ENCODE peak calls at places on chromosome 15, in five cellular contexts. J is psoas muscle, F is body of pancreas, N is WERI-Rb-1, V is stomach. D is an unnamed sample. For H3K27me3, the result is how much of the 10 kb centered on the place peaks cover.

GRCh38 chr15:80695099-80695910 is at the start of gene ABHD17C:
- DNase-seq in V (peak), N (peak), F (peak), J (peak), D (peak)

GRCh38 chr15:52415628-52416027 is 113.1 kb downstream of the MYO5A start:
- DNase-seq in V (no peak), N (no peak), F (no peak), J (no peak), D (no peak)

GRCh38 chr15:90814193-90814811 is 54.1 kb upstream of the FURIN start:
- DNase-seq in V (peak), J (no peak), N (no peak), F (no peak), D (no peak)

GRCh38 chr15:60414016-60414682 is 16.4 kb upstream of the ANXA2 start:
- DNase-seq in V (no peak), F (no peak), J (no peak), N (no peak), D (no peak)

GRCh38 chr15:85474700-85475316 is 94.4 kb downstream of the AKAP13 start:
- DNase-seq in V (no peak), N (no peak), F (no peak), J (no peak), D (no peak)

GRCh38 chr15:59178151-59178705 is 28.4 kb upstream of the LDHAL6B start:
- DNase-seq in V (no peak), J (peak), N (no peak), F (no peak), D (peak)

GRCh38 chr15:28783873-28784272 is 64.6 kb downstream of the GOLGA6L7 start:
- DNase-seq in F (no peak), N (no peak), J (no peak), V (no peak), D (no peak)

GRCh38 chr15:69511015-69511414 is 58.4 kb downstream of the RPLP1 start:
- DNase-seq in V (no peak), N (no peak), J (no peak), F (no peak), D (no peak)

GRCh38 chr15:59249816-59250215 is 43.2 kb downstream of the LDHAL6B start:
- DNase-seq in J (no peak), F (no peak), V (no peak), N (no peak), D (no peak)

GRCh38 chr15:61921093-61921492 is 139.2 kb downstream of the VPS13C start:
- DNase-seq in V (no peak), J (no peak), N (no peak), F (no peak), D (no peak)

GRCh38 chr15:85750319-85750806 is 44.4 kb downstream of the KLHL25 start:
- DNase-seq in J (peak), N (no peak), F (peak), V (peak), D (no peak)

GRCh38 chr15:31660800-31661199 is 334.2 kb downstream of the KLF13 start:
- DNase-seq in F (no peak), N (no peak), V (no peak), J (no peak), D (no peak)

GRCh38 chr15:78000089-78000926 is 77.2 kb downstream of the TBC1D2B start:
- DNase-seq in F (peak), V (peak), N (peak), J (peak), D (peak)

GRCh38 chr15:61584410-61584809 is 355.3 kb upstream of the RORA start:
- DNase-seq in F (no peak), V (no peak), N (no peak), J (no peak), D (peak)

GRCh38 chr15:74651251-74651741 is 35.7 kb downstream of the CLK3 start:
- DNase-seq in F (no peak), N (no peak), J (no peak), V (no peak), D (no peak)

GRCh38 chr15:87827126-87827525 is 429.4 kb downstream of the NTRK3 start:
- DNase-seq in N (no peak), J (no peak), F (no peak), V (no peak), D (no peak)

GRCh38 chr15:59160880-59161593 is 45.6 kb upstream of the LDHAL6B start:
- DNase-seq in V (no peak), N (peak), J (no peak), F (no peak), D (no peak)

GRCh38 chr15:23397779-23398178 is 43.2 kb downstream of the GOLGA8S start:
- DNase-seq in N (no peak), F (no peak), V (no peak), J (no peak), D (no peak)

GRCh38 chr15:96358006-96358794 is 27.7 kb downstream of the NR2F2 start:
- DNase-seq in J (no peak), N (no peak), V (no peak), F (no peak), D (no peak)

GRCh38 chr15:53787349-53787748 is 27.9 kb upstream of the WDR72 start:
- DNase-seq in V (no peak), N (no peak), J (no peak), F (no peak), D (peak)

GRCh38 chr15:45648521-45649200 is 13.8 kb downstream of the SQOR start:
- DNase-seq in J (peak), V (peak), F (peak), N (no peak), D (no peak)

GRCh38 chr15:42994546-42994945 is 74.0 kb upstream of the TTBK2 start:
- DNase-seq in F (no peak), J (no peak), V (no peak), N (no peak), D (no peak)

GRCh38 chr15:69820819-69821218 is 276.9 kb downstream of the TLE3 start:
- DNase-seq in F (no peak), N (no peak), J (no peak), V (no peak), D (peak)

GRCh38 chr15:49297584-49297983 is 125.5 kb upstream of the FGF7 start:
- DNase-seq in J (no peak), V (no peak), N (no peak), F (no peak), D (no peak)

GRCh38 chr15:57923311-57923710 is 142.2 kb downstream of the ALDH1A2 start:
- DNase-seq in J (no peak), V (peak), N (no peak), F (peak), D (peak)
- H3K4me3 ChIP-seq in J (no peak), V (no peak), N (no peak), F (no peak), D (no peak)

GRCh38 chr15:100078511-100079220 is 263.1 kb downstream of the ADAMTS17 start:
- DNase-seq in J (no peak), N (no peak), F (no peak), V (no peak), D (no peak)
- H3K27ac ChIP-seq in J (no peak), N (no peak), F (no peak), V (no peak), D (no peak)

GRCh38 chr15:67816668-67817067 is 8.6 kb upstream of the SKOR1 start:
- DNase-seq in J (no peak), F (no peak), V (no peak), N (no peak), D (no peak)
- H3K27me3 ChIP-seq in J (under half), F (under half), V (under half), N (under half), D (under half)

GRCh38 chr15:66932634-66933024 is 132.8 kb upstream of the SMAD3 start:
- DNase-seq in V (no peak), F (no peak), J (no peak), N (no peak), D (no peak)
- H3K4me3 ChIP-seq in V (no peak), F (no peak), J (no peak), N (no peak), D (no peak)

DNA sequence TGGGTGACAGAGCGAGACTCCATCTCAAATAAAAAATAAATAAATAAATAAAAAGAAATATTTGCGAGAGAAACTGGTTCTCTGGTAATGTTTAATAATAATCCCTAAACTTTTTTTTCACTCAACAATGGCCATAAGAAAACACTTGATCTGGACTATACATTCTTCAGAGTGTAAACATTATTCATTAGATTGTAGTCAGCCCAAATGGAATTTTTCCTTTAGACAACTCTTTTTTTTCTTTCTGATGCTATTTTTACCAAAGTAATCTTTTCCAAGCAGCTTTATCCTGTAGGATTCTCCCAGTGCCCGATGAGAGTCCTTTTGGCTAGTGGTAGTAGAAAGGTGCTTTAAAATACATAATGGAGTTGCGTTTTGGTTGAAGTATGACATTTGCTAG is 90.4 kb downstream of the NEDD4 start:
- DNase-seq in V (no peak), F (no peak), J (no peak), N (no peak), D (no peak)
- H3K27ac ChIP-seq in V (no peak), F (no peak), J (peak), N (no peak), D (no peak)

D was measured in SJCRH30.